ENCODE peak calls at places on chromosomes 16 and 17, in eight cellular contexts. H, R, F, Z, I, B, D and A are unnamed samples. For H3K9me3, the result is how much of the 10 kb centered on the place peaks cover.

GRCh38 chr17:16920628-16921020 is 51.3 kb downstream of the TNFRSF13B start:
- DNase-seq in R (peak), F (peak), H (no peak), I (no peak), D (peak), B (no peak), Z (no peak), A (no peak)

GRCh38 chr17:77445030-77445907 is 304.5 kb downstream of the SEC14L1 start:
- DNase-seq in I (no peak), H (peak), R (peak), B (no peak), F (peak), D (no peak), Z (no peak), A (no peak)

GRCh38 chr16:89422527-89422904 is 67.8 kb downstream of the ANKRD11 start:
- DNase-seq in H (no peak), B (no peak), R (no peak), F (no peak), I (no peak), D (no peak), Z (no peak), A (no peak)

GRCh38 chr16:72443809-72444208 is 271.9 kb upstream of the PMFBP1 start:
- DNase-seq in F (no peak), B (no peak), I (no peak), D (no peak), Z (no peak), H (no peak), R (no peak), A (no peak)

GRCh38 chr16:75048051-75048450 is 49.2 kb downstream of the ZNRF1 start:
- DNase-seq in B (no peak), R (no peak), Z (no peak), I (no peak), D (no peak), H (no peak), F (no peak), A (no peak)

GRCh38 chr16:2056077-2056476 is 8.3 kb downstream of the TSC2 start:
- DNase-seq in Z (no peak), H (no peak), B (peak), I (no peak), F (no peak), D (no peak), R (no peak), A (no peak)

GRCh38 chr16:50593410-50594139 is 45.4 kb downstream of the NKD1 start:
- DNase-seq in R (no peak), D (no peak), F (no peak), Z (no peak), B (no peak), I (no peak), H (no peak), A (no peak)

GRCh38 chr16:54236761-54237160 is 49.8 kb downstream of the IRX3 start:
- DNase-seq in F (no peak), H (no peak), Z (no peak), B (no peak), R (no peak), D (no peak), I (no peak), A (no peak)

GRCh38 chr16:85761866-85762265 is 11.0 kb upstream of the C16orf74 start:
- DNase-seq in B (no peak), R (no peak), D (no peak), F (no peak), H (no peak), Z (no peak), I (no peak), A (no peak)

GRCh38 chr16:26826500-26826899 is 240.2 kb upstream of the C16orf82 start:
- DNase-seq in H (no peak), F (no peak), Z (no peak), R (no peak), I (no peak), D (peak), B (no peak), A (no peak)

GRCh38 chr16:82671743-82672142 is 45.0 kb downstream of the CDH13 start:
- DNase-seq in D (no peak), F (peak), Z (no peak), I (no peak), R (no peak), B (no peak), H (no peak), A (no peak)

GRCh38 chr16:58212824-58213655 is 15.1 kb upstream of the CSNK2A2 start:
- DNase-seq in H (no peak), B (no peak), Z (no peak), R (no peak), D (no peak), I (no peak), F (no peak), A (no peak)

GRCh38 chr16:4976611-4977145 is 18.5 kb downstream of the SEC14L5 start:
- DNase-seq in D (no peak), I (no peak), H (peak), R (no peak), Z (no peak), F (peak), B (peak), A (no peak)

GRCh38 chr17:4772235-4772613 is 538 bp downstream of the TM4SF5 start:
- DNase-seq in R (no peak), I (no peak), F (peak), Z (no peak), H (no peak), D (no peak), B (no peak), A (no peak)

GRCh38 chr17:43528988-43529814 is 16.9 kb downstream of the ETV4 start:
- DNase-seq in D (no peak), H (no peak), I (no peak), F (no peak), B (no peak), R (no peak), Z (no peak), A (no peak)

GRCh38 chr16:46620265-46621005 is 744 bp downstream of the SHCBP1 start:
- DNase-seq in Z (no peak), H (no peak), D (no peak), F (no peak), R (no peak), B (no peak), I (no peak), A (no peak)

GRCh38 chr16:9816644-9817043 is 365.6 kb downstream of the GRIN2A start:
- DNase-seq in R (no peak), H (no peak), I (no peak), F (no peak), B (no peak), D (no peak), Z (no peak), A (no peak)

GRCh38 chr16:17362191-17362590 is 108.6 kb downstream of the XYLT1 start:
- DNase-seq in H (no peak), I (no peak), B (no peak), F (no peak), D (no peak), Z (no peak), R (no peak), A (no peak)

GRCh38 chr16:11980167-11980844 is 3.8 kb downstream of the SNX29 start:
- DNase-seq in B (no peak), D (no peak), H (no peak), I (no peak), R (no peak), F (no peak), Z (no peak), A (no peak)

GRCh38 chr16:30741461-30741914 is 6.7 kb upstream of the PHKG2 start:
- DNase-seq in I (peak), B (peak), H (peak), F (peak), D (no peak), Z (peak), R (peak), A (peak)

GRCh38 chr17:1422907-1423306 is 22.9 kb upstream of the YWHAE start:
- DNase-seq in R (no peak), D (no peak), H (no peak), Z (no peak), I (no peak), B (no peak), F (no peak), A (no peak)

GRCh38 chr17:1421470-1421869 is 21.4 kb upstream of the YWHAE start:
- DNase-seq in D (no peak), F (no peak), I (no peak), B (no peak), Z (no peak), R (no peak), H (no peak), A (no peak)

GRCh38 chr17:1420981-1421380 is 21.0 kb upstream of the YWHAE start:
- DNase-seq in B (no peak), F (no peak), Z (no peak), D (no peak), H (no peak), R (no peak), I (no peak), A (no peak)

GRCh38 chr17:1423456-1424135 is 23.6 kb upstream of the YWHAE start:
- DNase-seq in H (no peak), F (no peak), D (no peak), B (no peak), I (no peak), R (no peak), Z (no peak), A (no peak)

GRCh38 chr17:1420163-1420562 is 20.1 kb upstream of the YWHAE start:
- DNase-seq in H (no peak), I (no peak), Z (no peak), D (no peak), R (no peak), B (no peak), F (no peak), A (no peak)
- H3K9me3 ChIP-seq in H (under half), I (under half), Z (under half), D (under half), R (under half), B (under half), F (under half), A (under half)

GRCh38 chr16:56972403-56972802 is 10.7 kb downstream of the CETP start:
- DNase-seq in Z (no peak), D (no peak), F (no peak), R (no peak), I (no peak), H (no peak), B (no peak), A (no peak)

GRCh38 chr16:56972898-56973689 is 11.3 kb downstream of the CETP start:
- DNase-seq in F (no peak), D (no peak), B (peak), I (no peak), Z (no peak), R (no peak), H (no peak), A (no peak)

GRCh38 chr16:56970934-56971767 is 9.4 kb downstream of the CETP start:
- DNase-seq in Z (no peak), H (no peak), I (no peak), B (no peak), D (no peak), R (no peak), F (no peak), A (no peak)

GRCh38 chr16:56969769-56970168 is 8.0 kb downstream of the CETP start:
- DNase-seq in F (no peak), Z (no peak), H (no peak), D (no peak), B (no peak), I (no peak), R (no peak), A (no peak)

DNA sequence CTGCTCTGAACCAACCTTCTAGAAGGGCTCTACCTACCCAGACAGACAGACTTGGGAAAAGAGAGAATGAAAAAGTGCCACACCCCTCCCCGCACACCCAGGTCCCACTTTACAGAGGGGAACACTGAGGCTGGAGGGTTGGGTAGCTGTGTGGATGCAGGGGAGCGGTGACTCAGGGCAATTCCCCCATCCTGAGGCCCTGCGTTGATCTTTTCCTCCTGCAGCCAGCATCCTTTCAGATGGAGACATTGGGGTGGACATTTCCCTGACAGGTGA is 10.0 kb downstream of the CETP start:
- DNase-seq in R (no peak), H (no peak), I (no peak), Z (no peak), D (no peak), B (no peak), F (no peak), A (no peak)
- TF ChIP-seq POLR2AphosphoS5 in R (no peak), H (no peak), I (no peak), Z (no peak), D (no peak), B (no peak), F (no peak), A (no peak)

GRCh38 chr17:21283482-21284318 is 811 bp upstream of the MAP2K3 start:
- DNase-seq in Z (peak), I (no peak), H (peak), B (no peak), F (peak), D (no peak), R (peak), A (no peak)
- TF ChIP-seq POLR2A in Z (no peak), I (no peak), H (no peak), B (no peak), F (no peak), D (no peak), R (no peak), A (no peak)

DNA sequence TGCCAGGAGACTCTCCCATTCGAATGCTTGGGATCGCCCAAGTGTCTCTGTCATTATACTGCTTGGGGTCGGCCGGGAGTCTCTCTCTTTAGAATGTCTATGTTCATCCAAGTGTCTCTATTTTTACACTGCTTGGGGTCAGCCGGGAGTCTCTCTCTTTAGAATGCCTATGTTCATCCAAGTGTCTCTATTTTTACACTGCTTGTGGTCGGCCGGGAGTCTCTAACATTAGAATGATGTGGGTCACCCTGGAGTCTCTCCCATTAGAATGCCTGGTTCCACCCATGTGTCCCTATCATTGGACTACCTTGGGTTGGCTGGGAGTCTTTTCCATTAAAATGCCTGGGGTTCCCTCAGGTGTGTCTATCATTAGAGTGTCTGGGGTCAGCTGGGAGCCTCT is 2230.4 kb downstream of the TP53TG3F start:
- DNase-seq in H (no peak), R (no peak), B (no peak), I (no peak), Z (no peak), F (no peak), D (no peak), A (no peak)
- H3K9me3 ChIP-seq in H (half or more), R (under half), B (half or more), I (half or more), Z (under half), F (under half), D (under half), A (under half)

GRCh38 chr16:19863990-19864389 is 20.7 kb downstream of the GPRC5B start:
- DNase-seq in Z (no peak), F (no peak), I (no peak), D (no peak), H (no peak), R (no peak), B (no peak), A (no peak)

GRCh38 chr16:19859603-19860002 is 25.0 kb downstream of the GPRC5B start:
- DNase-seq in B (no peak), D (no peak), Z (no peak), R (peak), I (no peak), F (no peak), H (no peak), A (no peak)

GRCh38 chr16:19860146-19861030 is 24.3 kb downstream of the GPRC5B start:
- DNase-seq in D (no peak), B (no peak), H (no peak), I (no peak), Z (no peak), R (peak), F (no peak), A (peak)

GRCh38 chr16:19861069-19861468 is 23.6 kb downstream of the GPRC5B start:
- DNase-seq in D (no peak), H (no peak), I (no peak), R (no peak), Z (no peak), F (no peak), B (no peak), A (no peak)

GRCh38 chr16:19861811-19862327 is 22.8 kb downstream of the GPRC5B start:
- DNase-seq in D (no peak), R (peak), I (no peak), H (no peak), B (no peak), Z (no peak), F (no peak), A (no peak)
- TF ChIP-seq POLR2AphosphoS5 in D (no peak), R (no peak), I (no peak), H (no peak), B (no peak), Z (no peak), F (no peak), A (no peak)

GRCh38 chr17:81330884-81331245 is 35.8 kb upstream of the SLC38A10 start:
- DNase-seq in R (no peak), F (no peak), D (no peak), B (no peak), I (no peak), H (no peak), Z (no peak), A (no peak)

GRCh38 chr17:81329279-81329926 is 34.3 kb upstream of the SLC38A10 start:
- DNase-seq in Z (peak), H (peak), D (no peak), I (peak), B (peak), F (peak), R (peak), A (peak)

GRCh38 chr17:81331527-81332043 is 36.5 kb upstream of the SLC38A10 start:
- DNase-seq in I (no peak), Z (no peak), D (no peak), B (no peak), H (no peak), R (no peak), F (no peak), A (no peak)

GRCh38 chr17:81328925-81329278 is 33.8 kb upstream of the SLC38A10 start:
- DNase-seq in F (no peak), I (no peak), H (no peak), D (no peak), B (no peak), R (peak), Z (no peak), A (no peak)

DNA sequence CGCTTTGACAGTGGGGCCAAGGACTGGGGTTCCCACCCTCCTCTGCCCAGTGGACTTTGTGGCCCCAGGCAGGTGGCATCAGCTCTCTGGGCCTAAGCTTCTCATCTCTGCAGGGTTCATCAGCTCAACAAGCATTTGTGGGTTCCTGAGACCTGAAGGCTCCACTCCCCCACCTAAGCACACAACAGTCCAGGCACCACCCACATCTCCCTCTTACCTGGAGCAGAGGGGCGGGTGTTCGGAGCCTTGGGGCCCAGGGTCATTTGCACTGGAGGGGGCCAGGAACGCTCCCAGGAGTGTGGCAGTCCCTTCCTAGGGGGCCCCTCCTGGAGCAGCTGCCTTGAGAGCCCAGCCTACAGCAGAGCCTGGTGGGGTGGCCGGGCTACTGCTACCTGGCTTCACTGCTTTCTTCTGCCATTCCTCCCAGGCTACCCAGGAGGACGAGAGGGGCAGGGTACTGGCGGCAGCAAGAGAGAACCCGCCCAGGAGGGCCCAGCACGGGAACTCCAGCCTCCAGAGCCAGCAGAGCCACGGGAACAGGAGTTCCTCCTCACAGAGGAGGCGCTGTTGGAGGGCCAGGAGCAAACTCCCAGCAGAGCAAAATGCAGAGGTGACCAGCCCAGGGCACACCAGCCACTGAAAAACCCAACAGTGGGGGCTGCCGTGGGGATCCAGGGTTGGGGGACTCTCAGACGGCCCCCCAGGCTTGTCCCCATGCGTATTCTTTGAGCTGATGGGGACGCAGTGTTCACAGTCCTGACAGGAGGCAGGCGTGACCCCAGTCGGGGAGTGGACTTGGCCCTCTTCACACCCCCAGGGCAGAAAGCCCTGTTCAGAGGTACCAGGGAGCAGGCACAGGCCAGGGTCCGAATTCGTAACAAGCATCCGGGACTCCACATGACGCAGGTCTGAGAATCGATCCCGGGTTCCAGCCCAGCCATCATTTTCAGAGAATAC is 35.1 kb upstream of the SLC38A10 start:
- DNase-seq in R (no peak), Z (no peak), F (peak), D (no peak), I (no peak), H (no peak), B (peak), A (no peak)
- TF ChIP-seq POLR2A in R (no peak), Z (peak), F (no peak), D (no peak), I (no peak), H (no peak), B (no peak), A (no peak)

GRCh38 chr17:78596871-78597635 is 19.9 kb upstream of the DNAH17 start:
- DNase-seq in R (no peak), D (no peak), B (peak), I (no peak), F (no peak), Z (no peak), H (no peak), A (no peak)
- H3K9me3 ChIP-seq in R (under half), D (under half), B (under half), I (under half), F (under half), Z (under half), H (under half), A (under half)

GRCh38 chr17:28861393-28862203 is 6.8 kb downstream of the ERAL1 start:
- DNase-seq in F (peak), H (no peak), I (no peak), D (no peak), B (no peak), Z (no peak), R (no peak), A (no peak)
- TF ChIP-seq POLR2AphosphoS5 in F (no peak), H (no peak), I (no peak), D (no peak), B (no peak), Z (no peak), R (no peak), A (no peak)